ENCODE peak calls at places on chromosomes 16 and 17, in six cellular contexts. X is CD8-positive, alpha-beta T cell; G is mesothelial cell of epicardium; H is RWPE1; O is GM20000; P is Peyer's patch. V is an unnamed sample.

GRCh38 chr16:64098451-64098850 is 1023.4 kb downstream of the CDH11 start:
- DNase-seq in X (no peak), G (no peak), H (no peak), O (no peak), P (no peak), V (no peak)

GRCh38 chr17:63537991-63538692 is 12.1 kb upstream of the DCAF7 start:
- DNase-seq in X (no peak), G (no peak), H (no peak), O (no peak), P (no peak), V (no peak)

GRCh38 chr17:76597156-76598003 is 11.7 kb upstream of the ST6GALNAC2 start:
- DNase-seq in X (no peak), G (no peak), H (peak; percentile 91), O (no peak), P (no peak), V (no peak)

GRCh38 chr17:75348386-75349012 is 57.0 kb downstream of the GRB2 start:
- DNase-seq in X (no peak), G (no peak), H (no peak), O (no peak), P (peak; percentile 47), V (no peak)

GRCh38 chr16:69363281-69363717 is 11.7 kb upstream of the TMED6 start:
- DNase-seq in X (no peak), G (no peak), H (no peak), O (no peak), P (no peak), V (no peak)

GRCh38 chr17:77840576-77841160 is 117.8 kb upstream of the TNRC6C start:
- DNase-seq in X (no peak), G (no peak), H (no peak), O (no peak), P (no peak), V (no peak)

GRCh38 chr17:9811086-9811485 is 10.8 kb downstream of the GSG1L2 start:
- DNase-seq in X (no peak), G (no peak), H (peak; percentile 61), O (no peak), P (no peak), V (no peak)

GRCh38 chr16:84909686-84910085 is 89.9 kb downstream of the CRISPLD2 start:
- DNase-seq in X (no peak), G (no peak), H (no peak), O (no peak), P (no peak), V (no peak)

GRCh38 chr17:77306790-77307478 is 166.2 kb downstream of the SEC14L1 start:
- DNase-seq in X (no peak), G (no peak), H (no peak), O (no peak), P (no peak), V (no peak)

GRCh38 chr16:23807028-23807427 is 28.8 kb upstream of the PRKCB start:
- DNase-seq in X (no peak), G (no peak), H (no peak), O (no peak), P (peak; percentile 59), V (no peak)

GRCh38 chr16:17757808-17758207 is 287.0 kb upstream of the XYLT1 start:
- DNase-seq in X (no peak), G (no peak), H (no peak), O (no peak), P (no peak), V (no peak)

GRCh38 chr17:8175795-8176196 is 384 bp downstream of the TMEM107 start:
- DNase-seq in X (no peak), G (no peak), H (no peak), O (peak; percentile 7), P (no peak), V (no peak)

GRCh38 chr17:77476920-77477805 is 336.4 kb downstream of the SEC14L1 start:
- DNase-seq in X (no peak), G (no peak), H (peak; percentile 96), O (no peak), P (no peak), V (no peak)

GRCh38 chr17:76561332-76561731 is 21.5 kb downstream of the PRCD start:
- DNase-seq in X (no peak), G (no peak), H (no peak), O (no peak), P (no peak), V (no peak)

GRCh38 chr16:15855704-15856003 is 1.2 kb downstream of the MYH11 start:
- DNase-seq in X (no peak), G (no peak), H (no peak), O (peak; percentile 71), P (no peak), V (no peak)

GRCh38 chr17:31558748-31559646 is 167.5 kb downstream of the RAB11FIP4 start:
- DNase-seq in X (peak; percentile 59), G (peak; percentile 76), H (peak; percentile 85), O (peak; percentile 92), P (peak; percentile 64), V (peak; percentile 47)

GRCh38 chr16:19175492-19176262 is 7.6 kb downstream of the SYT17 start:
- DNase-seq in X (no peak), G (no peak), H (no peak), O (no peak), P (no peak), V (no peak)

GRCh38 chr17:72931163-72931562 is 161.3 kb downstream of the SLC39A11 start:
- DNase-seq in X (no peak), G (no peak), H (no peak), O (peak; percentile 62), P (no peak), V (no peak)

GRCh38 chr17:82449136-82449882 is 1.2 kb downstream of the CYBC1 start:
- DNase-seq in X (peak; percentile 76), G (no peak), H (no peak), O (peak; percentile 84), P (peak; percentile 98), V (no peak)

GRCh38 chr17:82452162-82452561 is 1.6 kb upstream of the CYBC1 start:
- DNase-seq in X (no peak), G (no peak), H (no peak), O (no peak), P (no peak), V (no peak)

GRCh38 chr17:82446649-82447048 is 3.9 kb downstream of the CYBC1 start:
- DNase-seq in X (no peak), G (no peak), H (no peak), O (no peak), P (no peak), V (no peak)

GRCh38 chr17:82449883-82450356 is 632 bp downstream of the CYBC1 start:
- DNase-seq in X (peak; percentile 32), G (no peak), H (no peak), O (peak; percentile 40), P (peak; percentile 43), V (no peak)

DNA sequence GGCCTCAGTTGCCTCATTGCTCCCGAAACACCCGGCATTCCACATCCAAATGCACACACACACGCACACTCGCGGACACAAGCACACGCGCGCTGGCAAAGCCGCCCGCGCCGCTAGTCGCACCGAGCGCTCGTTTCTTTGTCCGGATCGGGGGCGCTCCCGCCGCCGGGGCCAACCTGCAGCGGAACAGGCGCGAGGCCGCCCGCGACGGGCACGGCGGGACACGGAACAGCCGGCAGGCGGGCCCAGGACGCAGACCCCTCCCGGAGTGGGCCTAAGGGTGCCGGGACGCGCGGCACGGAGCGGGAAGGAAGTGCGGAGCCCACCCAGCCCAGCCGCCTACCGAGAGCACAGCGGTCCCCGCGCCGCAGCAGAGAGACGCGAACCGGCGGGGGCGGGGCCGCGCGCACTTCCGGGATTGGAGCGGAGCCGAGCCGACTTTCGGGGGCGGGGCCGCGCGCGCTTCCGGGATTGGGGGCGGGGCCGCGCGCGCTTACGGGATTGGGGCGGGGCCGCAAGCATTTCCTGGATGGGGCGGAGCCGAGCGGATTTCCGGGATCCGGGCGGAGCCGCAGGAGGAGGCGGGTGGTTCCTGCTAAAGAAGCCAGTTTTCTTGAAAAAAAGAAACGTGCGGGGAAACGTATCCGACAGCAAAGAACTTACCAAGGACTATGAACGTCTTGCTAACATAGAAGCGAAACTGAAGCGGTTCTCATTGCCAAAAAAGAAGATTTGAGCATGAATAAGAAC is at the start of gene CYBC1:
- DNase-seq in X (peak; percentile 96), G (peak; percentile 96), H (peak; percentile 88), O (peak; percentile 96), P (peak; percentile 93), V (peak; percentile 88)
- TF ChIP-seq CTCF in X (no peak), G (no peak), H (no peak), O (no peak), P (no peak), V (peak; percentile 9)

DNA sequence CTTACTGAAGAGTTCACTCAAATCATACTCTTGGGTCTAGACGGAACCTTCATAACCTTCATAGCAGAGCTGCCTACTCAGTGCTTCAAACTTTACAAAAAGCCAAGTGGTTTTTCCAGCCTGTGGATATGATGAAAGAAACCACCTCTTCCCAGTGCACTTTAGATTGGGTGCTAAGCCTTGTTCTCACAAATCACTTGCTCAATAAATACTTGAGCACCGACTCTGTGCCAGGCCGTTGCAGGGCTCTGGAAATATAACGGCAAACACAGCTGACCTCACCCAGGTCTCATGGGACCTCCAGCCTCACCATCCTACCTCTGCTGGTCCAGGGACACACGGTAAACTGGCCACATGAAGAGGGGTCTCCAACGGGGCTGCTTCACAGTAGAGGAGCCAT is 35.7 kb downstream of the CDRT4 start:
- DNase-seq in X (no peak), G (no peak), H (no peak), O (no peak), P (no peak), V (no peak)
- TF ChIP-seq CTCF in X (no peak), G (no peak), H (no peak), O (no peak), P (no peak), V (no peak)

DNA sequence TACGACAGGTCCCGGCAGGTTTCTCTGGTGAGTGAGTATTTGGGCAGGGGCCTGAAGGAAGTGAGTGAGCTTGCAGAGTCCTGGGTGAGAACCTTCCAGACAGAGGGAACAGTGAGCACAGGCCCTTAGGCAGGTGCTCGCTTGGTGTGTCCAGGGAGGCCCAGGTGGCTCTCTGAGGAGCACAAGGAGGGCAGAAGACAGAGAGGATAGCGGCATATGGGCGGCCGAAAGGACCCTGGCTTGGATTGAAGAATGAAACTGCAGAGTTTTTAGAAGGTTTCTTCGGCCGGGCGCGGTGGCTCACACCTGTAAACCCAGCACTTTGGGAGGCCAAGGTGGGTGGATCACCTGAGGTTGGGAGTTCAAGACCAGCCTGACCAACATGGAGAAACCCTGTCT is 6.7 kb downstream of the DRG2 start:
- DNase-seq in X (no peak), G (no peak), H (no peak), O (no peak), P (no peak), V (no peak)
- TF ChIP-seq CTCF in X (no peak), G (no peak), H (no peak), O (no peak), P (no peak), V (no peak)

DNA sequence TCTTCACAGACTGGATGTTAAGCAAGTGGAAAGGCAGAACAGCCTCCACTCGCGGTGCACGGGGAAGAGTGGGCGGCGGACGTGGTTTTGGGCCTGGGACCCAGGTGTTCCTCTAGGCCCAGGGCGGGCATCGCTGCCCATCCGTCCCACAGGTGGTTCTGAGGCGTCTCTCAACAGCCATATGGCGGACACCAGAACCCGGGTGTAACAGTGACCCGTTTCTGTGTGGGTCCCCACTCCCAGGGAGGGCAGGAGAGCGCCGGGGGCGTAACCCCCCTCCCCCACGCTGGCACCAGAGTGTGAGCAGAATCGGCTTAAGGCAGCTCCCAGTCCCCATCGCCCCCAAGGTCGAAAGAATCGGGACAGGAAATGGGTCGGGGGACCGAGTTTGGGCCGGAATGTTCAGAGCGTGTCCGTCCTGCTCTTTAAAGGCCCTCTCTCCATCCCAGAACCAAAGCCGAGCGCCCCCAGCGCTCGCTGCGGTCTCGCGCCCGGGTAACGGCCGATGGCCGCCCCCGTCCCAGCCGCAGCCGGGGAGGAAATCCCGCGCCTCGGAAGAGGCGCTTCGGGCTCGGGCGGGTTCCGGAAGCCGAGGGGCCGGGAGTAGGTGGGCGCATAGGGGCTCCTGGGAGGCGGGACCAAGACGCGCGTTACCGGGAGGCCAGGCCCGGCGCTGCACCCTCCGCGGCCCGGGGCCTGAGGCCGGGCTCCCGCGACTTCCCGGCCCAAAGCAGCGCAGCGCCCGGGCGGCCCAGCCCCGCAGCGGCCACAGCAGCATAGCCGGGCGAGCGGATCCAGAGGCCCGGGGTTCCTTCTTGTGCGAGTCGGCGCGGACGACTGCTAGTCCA is at the start of gene TK2:
- DNase-seq in X (peak; percentile 41), G (peak; percentile 76), H (peak; percentile 65), O (peak; percentile 78), P (peak; percentile 71), V (peak; percentile 46)
- TF ChIP-seq CTCF in X (no peak), G (no peak), H (peak; percentile 40), O (no peak), P (no peak), V (peak; percentile 29)

V was measured in progenitor cell of endocrine pancreas.